ENCODE peak calls at places on chromosome 4, in five cellular contexts. G is PC-3, V is epithelial cell of proximal tubule, Q is AG10803, O is NT2/D1. J is an unnamed sample.

GRCh38 chr4:129474698-129475097 is 378.7 kb downstream of the C4orf33 start:
- DNase-seq in G (no peak), V (no peak), Q (no peak), O (no peak), J (no peak)

GRCh38 chr4:2303121-2303685 is 41.3 kb upstream of the MXD4 start:
- DNase-seq in G (no peak), V (no peak), Q (no peak), O (no peak), J (no peak)

GRCh38 chr4:6047130-6047673 is 29.0 kb upstream of the C4orf50 start:
- DNase-seq in G (peak), V (no peak), Q (no peak), O (no peak), J (no peak)

GRCh38 chr4:83109480-83110221 is 4.9 kb downstream of the PLAC8 start:
- DNase-seq in G (peak), V (no peak), Q (peak), O (no peak), J (no peak)

GRCh38 chr4:44583393-44583792 is 68.0 kb downstream of the YIPF7 start:
- DNase-seq in G (peak), V (no peak), Q (no peak), O (no peak), J (no peak)

GRCh38 chr4:108168672-108169562 is at the start of gene LEF1:
- DNase-seq in G (peak), V (no peak), Q (peak), O (no peak), J (no peak)

GRCh38 chr4:25065451-25065850 is 34.7 kb upstream of the LGI2 start:
- DNase-seq in G (no peak), V (peak), Q (no peak), O (no peak), J (no peak)

GRCh38 chr4:20391224-20391623 is 139.5 kb downstream of the SLIT2 start:
- DNase-seq in G (no peak), V (no peak), Q (peak), O (no peak), J (peak)

GRCh38 chr4:122922877-122923511 is 597 bp upstream of the NUDT6 start:
- DNase-seq in G (peak), V (peak), Q (peak), O (peak), J (peak)

GRCh38 chr4:70452946-70453345 is 19.1 kb upstream of the MUC7 start:
- DNase-seq in G (no peak), V (no peak), Q (no peak), O (no peak), J (no peak)

GRCh38 chr4:127309360-127310095 is 323.2 kb upstream of the INTU start:
- DNase-seq in G (no peak), V (peak), Q (peak), O (no peak), J (peak)

GRCh38 chr4:7802093-7802726 is 137.5 kb downstream of the AFAP1 start:
- DNase-seq in G (peak), V (no peak), Q (peak), O (peak), J (no peak)

GRCh38 chr4:153402366-153402765 is 57.9 kb downstream of the MND1 start:
- DNase-seq in G (no peak), V (no peak), Q (peak), O (no peak), J (no peak)

GRCh38 chr4:84965558-84966381 is 720 bp downstream of the WDFY3 start:
- DNase-seq in G (peak), V (no peak), Q (peak), O (peak), J (no peak)

GRCh38 chr4:92268642-92269041 is 35.1 kb upstream of the GRID2 start:
- DNase-seq in G (no peak), V (no peak), Q (no peak), O (no peak), J (no peak)

GRCh38 chr4:13902141-13902540 is 274.6 kb upstream of the BOD1L1 start:
- DNase-seq in G (no peak), V (no peak), Q (no peak), O (no peak), J (no peak)

GRCh38 chr4:4582653-4583052 is 40.8 kb upstream of the STX18 start:
- DNase-seq in G (no peak), V (no peak), Q (no peak), O (no peak), J (no peak)

GRCh38 chr4:95548738-95549245 is at the start of gene UNC5C:
- DNase-seq in G (no peak), V (no peak), Q (peak), O (no peak), J (no peak)

GRCh38 chr4:112099701-112100289 is 45.5 kb upstream of the FAM241A start:
- DNase-seq in G (peak), V (no peak), Q (peak), O (no peak), J (no peak)

GRCh38 chr4:27048350-27049100 is 187.9 kb downstream of the STIM2 start:
- DNase-seq in G (peak), V (no peak), Q (peak), O (no peak), J (no peak)

GRCh38 chr4:76949293-76950051 is at the start of gene SEPTIN11:
- DNase-seq in G (peak), V (no peak), Q (peak), O (peak), J (peak)

GRCh38 chr4:2714071-2714770 is 41.9 kb downstream of the TNIP2 start:
- DNase-seq in G (no peak), V (no peak), Q (peak), O (no peak), J (peak)

GRCh38 chr4:54277691-54278090 is 48.6 kb downstream of the PDGFRA start:
- DNase-seq in G (peak), V (peak), Q (peak), O (no peak), J (peak)

GRCh38 chr4:148510211-148510610 is 68.0 kb upstream of the NR3C2 start:
- DNase-seq in G (peak), V (no peak), Q (no peak), O (no peak), J (no peak)

GRCh38 chr4:94403735-94404134 is 48.0 kb upstream of the PDLIM5 start:
- DNase-seq in G (no peak), V (no peak), Q (no peak), O (no peak), J (no peak)

GRCh38 chr4:110119880-110120279 is 78.5 kb downstream of the ELOVL6 start:
- DNase-seq in G (no peak), V (peak), Q (peak), O (no peak), J (peak)

GRCh38 chr4:57612279-57612678 is 502.1 kb upstream of the IGFBP7 start:
- DNase-seq in G (peak), V (peak), Q (no peak), O (no peak), J (no peak)

GRCh38 chr4:128720270-128720669 is 89.2 kb upstream of the JADE1 start:
- DNase-seq in G (no peak), V (no peak), Q (no peak), O (no peak), J (no peak)

GRCh38 chr4:68366600-68366999 is 16.7 kb upstream of the YTHDC1 start:
- DNase-seq in G (no peak), V (no peak), Q (no peak), O (no peak), J (no peak)

GRCh38 chr4:71288875-71289274 is 49.9 kb upstream of the SLC4A4 start:
- DNase-seq in G (peak), V (no peak), Q (no peak), O (no peak), J (no peak)

GRCh38 chr4:152014280-152014679 is 253.5 kb upstream of the GATB start:
- DNase-seq in G (no peak), V (no peak), Q (no peak), O (no peak), J (no peak)

GRCh38 chr4:37358748-37359147 is 114.2 kb downstream of the NWD2 start:
- DNase-seq in G (peak), V (no peak), Q (no peak), O (no peak), J (no peak)

GRCh38 chr4:111268769-111269414 is 646.0 kb upstream of the PITX2 start:
- DNase-seq in G (peak), V (no peak), Q (peak), O (no peak), J (peak)

GRCh38 chr4:1193206-1194027 is 21.0 kb upstream of the SPON2 start:
- DNase-seq in G (no peak), V (no peak), Q (no peak), O (no peak), J (no peak)

GRCh38 chr4:111678466-111678865 is 466.8 kb upstream of the FAM241A start:
- DNase-seq in G (no peak), V (peak), Q (peak), O (no peak), J (peak)

GRCh38 chr4:52751349-52751911 is at the start of gene ERVMER34-1:
- DNase-seq in G (peak), V (no peak), Q (peak), O (no peak), J (no peak)

GRCh38 chr4:52748432-52748831 is 2.8 kb downstream of the ERVMER34-1 start:
- DNase-seq in G (no peak), V (no peak), Q (no peak), O (no peak), J (no peak)

GRCh38 chr4:52750213-52750612 is 1.0 kb downstream of the ERVMER34-1 start:
- DNase-seq in G (no peak), V (no peak), Q (no peak), O (no peak), J (no peak)

GRCh38 chr4:52752921-52753320 is 1.7 kb upstream of the ERVMER34-1 start:
- DNase-seq in G (no peak), V (no peak), Q (no peak), O (no peak), J (no peak)

DNA sequence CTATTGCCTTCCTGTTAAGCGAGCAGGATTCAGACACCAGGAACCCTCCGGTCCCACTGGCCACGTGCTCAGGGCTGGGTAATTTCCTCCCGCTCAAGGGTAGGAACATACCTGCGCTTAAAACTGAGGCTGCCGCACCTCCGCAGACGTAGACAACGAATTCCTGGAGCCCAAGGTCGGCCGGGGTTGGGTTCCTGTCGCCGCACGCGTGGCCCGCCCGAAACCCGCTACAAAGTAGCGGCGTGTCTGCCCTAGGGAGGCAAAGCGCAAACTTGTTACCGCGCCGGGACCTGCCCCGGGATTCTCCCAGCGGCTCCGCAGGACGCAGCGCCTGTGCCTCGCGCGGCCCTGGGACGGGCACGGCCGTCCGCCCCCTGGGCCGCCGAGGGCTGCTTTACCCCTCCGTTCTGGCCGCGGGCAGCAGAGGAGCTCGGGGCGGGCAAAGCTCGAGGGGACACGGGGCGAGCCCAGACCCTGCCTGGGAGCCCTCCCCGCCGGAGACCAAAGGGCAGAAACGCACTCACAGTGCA is 341 bp downstream of the ERVMER34-1 start:
- DNase-seq in G (peak), V (no peak), Q (no peak), O (no peak), J (no peak)
- H3K4me3 ChIP-seq in G (peak), V (peak), Q (peak), O (peak), J (peak)

DNA sequence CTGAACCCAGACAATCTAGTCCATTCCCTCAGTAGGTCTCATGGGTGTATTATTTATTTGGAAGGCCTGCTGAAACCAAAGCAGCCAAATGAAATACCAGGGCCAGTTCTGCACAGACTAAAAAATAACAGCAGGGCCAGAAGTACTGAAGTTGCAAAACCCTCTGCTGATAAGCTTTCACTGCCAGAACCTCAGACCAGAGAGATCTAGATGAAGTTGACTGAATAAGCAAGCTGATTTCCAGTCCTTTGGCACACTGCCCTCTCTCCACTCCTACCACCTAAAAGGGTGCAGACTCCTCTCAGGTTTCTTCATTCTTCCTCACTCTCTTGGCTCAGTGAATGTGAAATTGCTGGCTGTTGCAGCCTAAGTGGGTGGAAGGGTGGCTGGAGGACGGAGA is 276.7 kb upstream of the KLF3 start:
- DNase-seq in G (no peak), V (no peak), Q (peak), O (no peak), J (peak)
- H3K4me3 ChIP-seq in G (no peak), V (no peak), Q (no peak), O (no peak), J (no peak)

GRCh38 chr4:86015412-86016350 is 344.2 kb downstream of the MAPK10 start:
- DNase-seq in G (no peak), V (no peak), Q (no peak), O (no peak), J (no peak)

GRCh38 chr4:86013623-86014022 is 346.2 kb downstream of the MAPK10 start:
- DNase-seq in G (no peak), V (no peak), Q (peak), O (no peak), J (no peak)

GRCh38 chr4:86011117-86011516 is 348.7 kb downstream of the MAPK10 start:
- DNase-seq in G (no peak), V (peak), Q (peak), O (no peak), J (peak)

GRCh38 chr4:86019362-86019761 is 340.5 kb downstream of the MAPK10 start:
- DNase-seq in G (no peak), V (no peak), Q (no peak), O (no peak), J (no peak)

GRCh38 chr4:86014599-86014998 is 345.3 kb downstream of the MAPK10 start:
- DNase-seq in G (no peak), V (no peak), Q (no peak), O (no peak), J (peak)
- H3K4me3 ChIP-seq in G (no peak), V (no peak), Q (no peak), O (no peak), J (no peak)

GRCh38 chr4:145346081-145346480 is 135.6 kb upstream of the SMAD1 start:
- DNase-seq in G (no peak), V (no peak), Q (no peak), O (no peak), J (no peak)
- H3K4me3 ChIP-seq in G (no peak), V (no peak), Q (no peak), O (no peak), J (no peak)

DNA sequence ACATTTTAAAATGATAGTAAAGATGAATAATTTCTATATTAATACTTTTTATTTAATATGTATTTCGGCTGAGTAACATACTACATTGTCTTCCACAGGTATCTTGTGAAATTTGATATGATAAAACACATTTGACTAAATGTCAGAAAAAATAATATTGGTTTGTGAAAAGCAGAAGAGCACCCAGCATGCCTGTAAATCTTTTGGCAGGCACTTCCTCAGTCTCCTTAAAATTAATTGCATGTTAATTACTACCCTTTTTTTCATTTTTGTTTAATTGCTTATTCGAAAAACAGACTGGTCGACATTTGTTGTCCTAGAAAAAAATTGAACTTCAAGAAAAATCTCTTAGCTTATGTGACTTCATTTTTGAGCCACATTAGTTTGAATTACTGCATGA is 40.6 kb downstream of the CLCN3 start:
- DNase-seq in G (no peak), V (no peak), Q (no peak), O (no peak), J (no peak)
- H3K4me3 ChIP-seq in G (peak), V (peak), Q (peak), O (no peak), J (peak)

GRCh38 chr4:38856046-38856445 is 571 bp downstream of the TLR6 start:
- DNase-seq in G (no peak), V (no peak), Q (no peak), O (no peak), J (no peak)
- H3K4me3 ChIP-seq in G (peak), V (peak), Q (no peak), O (no peak), J (no peak)

GRCh38 chr4:48483006-48483776 is at the start of gene SLC10A4:
- DNase-seq in G (no peak), V (no peak), Q (no peak), O (peak), J (no peak)

GRCh38 chr4:48481581-48481980 is 1.6 kb upstream of the SLC10A4 start:
- DNase-seq in G (no peak), V (no peak), Q (no peak), O (no peak), J (no peak)

GRCh38 chr4:48483777-48484493 is 792 bp downstream of the SLC10A4 start:
- DNase-seq in G (no peak), V (no peak), Q (no peak), O (no peak), J (no peak)

GRCh38 chr4:48489683-48490011 is 405 bp upstream of the ZAR1 start:
- DNase-seq in G (no peak), V (no peak), Q (no peak), O (no peak), J (no peak)

GRCh38 chr4:48484494-48485168 is 1.5 kb downstream of the SLC10A4 start:
- DNase-seq in G (no peak), V (no peak), Q (no peak), O (no peak), J (no peak)
- H3K4me3 ChIP-seq in G (no peak), V (no peak), Q (no peak), O (no peak), J (no peak)

DNA sequence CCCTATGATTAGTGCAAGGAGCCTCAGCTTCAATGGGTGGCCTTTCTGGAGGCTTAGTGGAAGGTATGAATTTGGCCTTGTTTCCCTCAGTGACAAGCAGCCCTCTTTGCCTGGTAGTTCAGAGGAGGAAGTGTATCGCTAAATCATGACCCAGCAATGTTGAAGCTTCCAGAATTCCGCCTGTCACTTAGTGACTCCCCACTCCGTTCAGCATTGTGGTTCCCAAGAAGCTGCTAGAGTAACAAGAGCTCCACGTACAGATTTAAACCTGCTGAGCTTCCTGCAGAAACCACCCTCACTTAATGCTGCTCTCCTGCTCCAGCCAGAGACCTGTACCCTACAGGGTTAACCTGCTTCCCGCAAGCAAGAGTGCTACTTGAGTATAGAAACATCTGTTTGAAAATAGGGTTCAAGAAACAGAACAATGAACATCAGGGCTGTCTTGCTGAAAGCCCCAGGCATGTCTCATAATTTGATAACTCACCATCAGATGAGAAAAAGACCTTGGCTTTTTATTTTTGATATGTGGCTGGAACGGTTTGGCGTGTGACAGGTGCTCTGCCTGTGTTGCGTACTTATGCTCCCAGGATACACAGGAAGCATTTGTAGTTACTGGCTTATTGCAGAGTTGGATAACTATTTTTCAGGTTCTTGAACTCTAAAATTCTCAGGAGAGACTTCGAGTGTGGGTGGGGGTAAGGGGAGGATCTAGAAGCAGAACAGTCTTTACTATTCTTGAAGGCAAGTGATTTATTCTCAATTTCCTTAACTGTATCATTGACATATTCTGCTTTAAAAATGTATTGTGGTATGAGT is 105.3 kb downstream of the UCHL1 start:
- DNase-seq in G (peak), V (no peak), Q (no peak), O (no peak), J (no peak)
- H3K4me3 ChIP-seq in G (peak), V (peak), Q (peak), O (no peak), J (no peak)

DNA sequence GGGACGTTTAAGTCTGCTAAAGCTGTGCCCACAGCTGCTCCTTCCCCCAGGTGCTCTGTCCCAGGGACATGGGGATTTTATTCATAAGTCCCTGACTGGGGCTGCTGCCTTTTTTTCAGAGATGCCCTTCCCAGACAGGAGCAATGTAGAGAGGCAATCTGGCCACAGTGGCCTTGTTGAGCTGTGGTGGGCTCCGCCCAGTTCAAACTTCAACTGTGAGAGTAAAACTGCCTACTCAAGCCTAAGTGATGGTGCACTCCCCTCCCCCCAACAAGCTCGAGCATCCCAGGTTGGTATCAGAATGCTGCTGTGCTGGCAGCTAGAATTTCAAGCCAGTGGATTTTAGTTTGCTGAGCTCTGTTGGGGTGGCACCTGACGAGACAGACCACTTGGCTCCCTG is 1371.4 kb downstream of the ADGRL3 start:
- DNase-seq in G (no peak), V (no peak), Q (no peak), O (no peak), J (no peak)
- H3K4me3 ChIP-seq in G (no peak), V (no peak), Q (no peak), O (no peak), J (no peak)